ENCODE peak calls at places on chromosomes 6 and 20, in four cellular contexts. C is SK-N-SH, N is endothelial cell of umbilical vein, I is hepatocyte. O is an unnamed sample.

GRCh38 chr20:5687884-5688283 is 62.3 kb upstream of the SHLD1 start:
- DNase-seq in C (no peak), N (no peak), I (no peak), O (no peak)

GRCh38 chr6:166415306-166415705 is 32.6 kb upstream of the MPC1 start:
- DNase-seq in C (no peak), N (no peak), I (no peak), O (no peak)

GRCh38 chr20:38534756-38535155 is 46.2 kb upstream of the ADIG start:
- DNase-seq in C (no peak), N (no peak), I (no peak), O (no peak)

GRCh38 chr6:105609375-105609991 is 206.6 kb upstream of the PREP start:
- DNase-seq in C (no peak), N (peak; percentile 30), I (no peak), O (no peak)

GRCh38 chr6:5249451-5250122 is 11.2 kb downstream of the LYRM4 start:
- DNase-seq in C (no peak), N (no peak), I (no peak), O (no peak)

GRCh38 chr6:128757961-128758360 is 125.0 kb upstream of the LAMA2 start:
- DNase-seq in C (no peak), N (no peak), I (no peak), O (no peak)

GRCh38 chr6:43828711-43829110 is 58.7 kb downstream of the VEGFA start:
- DNase-seq in C (no peak), N (no peak), I (no peak), O (peak; percentile 85)

GRCh38 chr20:62409935-62410741 is 3.1 kb upstream of the CABLES2 start:
- DNase-seq in C (peak; percentile 92), N (peak; percentile 28), I (peak; percentile 74), O (peak; percentile 81)

GRCh38 chr6:117352466-117353081 is 73.2 kb downstream of the ROS1 start:
- DNase-seq in C (no peak), N (peak; percentile 2), I (peak; percentile 37), O (peak; percentile 53)

GRCh38 chr6:46090115-46091079 is 39.4 kb upstream of the ENPP4 start:
- DNase-seq in C (peak; percentile 44), N (peak; percentile 58), I (peak; percentile 81), O (peak; percentile 76)

GRCh38 chr6:132251711-132252110 is 149.6 kb downstream of the MOXD1 start:
- DNase-seq in C (no peak), N (no peak), I (no peak), O (no peak)

GRCh38 chr6:81997091-81997926 is 244.8 kb upstream of the TENT5A start:
- DNase-seq in C (no peak), N (no peak), I (peak; percentile 32), O (no peak)

GRCh38 chr20:36792422-36792821 is 18.9 kb upstream of the DSN1 start:
- DNase-seq in C (peak; percentile 70), N (peak; percentile 68), I (peak; percentile 71), O (peak; percentile 81)

GRCh38 chr6:6969761-6970223 is 138.0 kb upstream of the RREB1 start:
- DNase-seq in C (no peak), N (no peak), I (peak; percentile 91), O (peak; percentile 6)

GRCh38 chr6:54068694-54069093 is 42.5 kb upstream of the MLIP start:
- DNase-seq in C (no peak), N (no peak), I (no peak), O (no peak)

GRCh38 chr6:22147983-22148797 is 148.6 kb downstream of the PRL start:
- DNase-seq in C (peak; percentile 27), N (peak; percentile 84), I (peak; percentile 38), O (peak; percentile 29)

GRCh38 chr6:152121910-152122309 is 314.4 kb downstream of the ESR1 start:
- DNase-seq in C (no peak), N (no peak), I (no peak), O (no peak)

GRCh38 chr6:14200047-14200446 is 82.5 kb downstream of the CD83 start:
- DNase-seq in C (no peak), N (no peak), I (no peak), O (no peak)

GRCh38 chr6:156933201-156934053 is 156.2 kb downstream of the ARID1B start:
- DNase-seq in C (no peak), N (no peak), I (peak; percentile 62), O (peak; percentile 50)

GRCh38 chr6:166667886-166668620 is 41.0 kb upstream of the RPS6KA2 start:
- DNase-seq in C (no peak), N (no peak), I (no peak), O (no peak)

GRCh38 chr6:33197431-33198048 is 2.9 kb downstream of the RXRB start:
- DNase-seq in C (peak; percentile 79), N (peak; percentile 70), I (peak; percentile 84), O (peak; percentile 90)

GRCh38 chr6:109606362-109606761 is 84.6 kb downstream of the AK9 start:
- DNase-seq in C (no peak), N (no peak), I (no peak), O (no peak)

GRCh38 chr6:165819394-165819793 is 156.4 kb upstream of the PDE10A start:
- DNase-seq in C (no peak), N (no peak), I (no peak), O (peak; percentile 41)

GRCh38 chr6:27861276-27861840 is 50.8 kb downstream of the OR2B2 start:
- DNase-seq in C (no peak), N (no peak), I (no peak), O (no peak)

GRCh38 chr6:84421031-84421430 is 193.6 kb upstream of the CEP162 start:
- DNase-seq in C (no peak), N (no peak), I (no peak), O (no peak)

GRCh38 chr6:7991992-7992815 is 72.0 kb downstream of the BLOC1S5 start:
- DNase-seq in C (peak; percentile 53), N (peak; percentile 96), I (peak; percentile 44), O (peak; percentile 59)

GRCh38 chr6:167974644-167975344 is 22.7 kb upstream of the KIF25 start:
- DNase-seq in C (no peak), N (peak; percentile 31), I (no peak), O (no peak)

GRCh38 chr20:4947817-4948559 is 53.3 kb downstream of the SLC23A2 start:
- DNase-seq in C (no peak), N (no peak), I (no peak), O (peak; percentile 32)

GRCh38 chr6:90288404-90288803 is 8.2 kb downstream of the BACH2 start:
- DNase-seq in C (no peak), N (no peak), I (peak; percentile 23), O (peak; percentile 43)

GRCh38 chr6:112485813-112486212 is 138.7 kb downstream of the RFPL4B start:
- DNase-seq in C (no peak), N (peak; percentile 63), I (no peak), O (no peak)

GRCh38 chr20:45934046-45934586 is 367 bp upstream of the PCIF1 start:
- DNase-seq in C (peak; percentile 81), N (no peak), I (peak; percentile 66), O (peak; percentile 77)

GRCh38 chr6:150271501-150272263 is 97.1 kb upstream of the IYD start:
- DNase-seq in C (no peak), N (no peak), I (no peak), O (no peak)

GRCh38 chr6:36121752-36122494 is 8.4 kb upstream of the MAPK13 start:
- DNase-seq in C (no peak), N (no peak), I (no peak), O (no peak)

GRCh38 chr6:36122495-36123269 is 7.6 kb upstream of the MAPK13 start:
- DNase-seq in C (no peak), N (no peak), I (no peak), O (no peak)

GRCh38 chr6:36120539-36120938 is 9.8 kb upstream of the MAPK13 start:
- DNase-seq in C (no peak), N (no peak), I (no peak), O (no peak)

GRCh38 chr6:36119927-36120477 is 10.3 kb upstream of the MAPK13 start:
- DNase-seq in C (no peak), N (no peak), I (no peak), O (no peak)

GRCh38 chr6:36120979-36121706 is 9.2 kb upstream of the MAPK13 start:
- DNase-seq in C (no peak), N (peak; percentile 63), I (peak; percentile 70), O (peak; percentile 34)
- H3K4me1 ChIP-seq in C (peaks cover 21% of the 10 kb centered on the region), N (peaks cover 17% of the 10 kb centered on the region), I (peaks cover 11% of the 10 kb centered on the region), O (peaks cover 12% of the 10 kb centered on the region)

GRCh38 chr20:64031822-64032314 is 4.1 kb upstream of the C20orf204 start:
- DNase-seq in C (peak; percentile 16), N (no peak), I (no peak), O (no peak)
- H4K20me1 ChIP-seq in C (peaks cover 7% of the 10 kb centered on the region), N (no peaks in the 10 kb centered on the region), I (peaks cover 20% of the 10 kb centered on the region), O (no peaks in the 10 kb centered on the region)

DNA sequence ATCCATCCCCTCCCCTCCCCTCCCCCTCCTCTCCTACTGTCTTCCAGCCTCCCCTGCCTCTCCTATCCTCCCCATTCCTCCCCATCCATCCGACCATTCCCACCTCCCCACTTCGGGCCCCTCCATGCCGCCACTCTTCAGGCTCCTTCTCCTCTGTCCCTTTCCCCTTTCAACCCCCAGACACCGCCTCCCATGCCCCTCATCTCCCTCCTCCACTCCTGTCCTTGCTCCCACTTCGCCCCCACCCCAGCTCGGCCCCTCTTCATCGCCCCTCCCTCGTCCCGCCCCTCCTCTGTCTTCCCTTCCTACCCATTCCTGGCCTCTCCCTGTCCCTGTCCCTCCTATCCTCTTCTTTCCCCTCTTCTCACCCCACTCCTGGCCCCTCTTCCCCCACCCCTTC is 554 bp upstream of the CST3 start:
- DNase-seq in C (no peak), N (no peak), I (no peak), O (no peak)
- H3K4me1 ChIP-seq in C (peaks cover 10% of the 10 kb centered on the region), N (peaks cover 26% of the 10 kb centered on the region), I (peaks cover 11% of the 10 kb centered on the region), O (peaks cover 6% of the 10 kb centered on the region)

GRCh38 chr6:41602864-41603608 is 35.2 kb upstream of the MDFI start:
- DNase-seq in C (peak; percentile 90), N (peak; percentile 82), I (peak; percentile 90), O (peak; percentile 92)
- H4K20me1 ChIP-seq in C (no peaks in the 10 kb centered on the region), N (no peaks in the 10 kb centered on the region), I (no peaks in the 10 kb centered on the region), O (no peaks in the 10 kb centered on the region)

GRCh38 chr6:10418361-10418861 is 3.5 kb upstream of the TFAP2A start:
- DNase-seq in C (no peak), N (no peak), I (no peak), O (no peak)
- H3K4me1 ChIP-seq in C (no peaks in the 10 kb centered on the region), N (no peaks in the 10 kb centered on the region), I (peaks cover 7% of the 10 kb centered on the region), O (peaks cover 74% of the 10 kb centered on the region)